ENCODE peak calls at places on chromosomes 2 and 18, in five cellular contexts. T is neuronal stem cell, K is endothelial cell of umbilical vein, H is GM23248, L is H9. V is an unnamed sample.
A peak's percentile ranks its signal among the peaks of the same experiment; 100 is the strongest.

GRCh38 chr2:28355521-28356094 is 37.0 kb upstream of the FOSL2 start:
- DNase-seq in T (no peak), K (peak; percentile 96), H (no peak), L (no peak), V (peak; percentile 62)

GRCh38 chr2:10919776-10920606 is 8.3 kb downstream of the KCNF1 start:
- DNase-seq in T (no peak), K (no peak), H (no peak), L (no peak), V (no peak)

GRCh38 chr18:3015851-3016250 is 2.9 kb upstream of the LPIN2 start:
- DNase-seq in T (no peak), K (peak; percentile 12), H (no peak), L (no peak), V (no peak)

GRCh38 chr2:120817956-120818325 is 82.3 kb downstream of the GLI2 start:
- DNase-seq in T (no peak), K (no peak), H (no peak), L (no peak), V (no peak)

GRCh38 chr18:79792096-79792987 is 5.4 kb upstream of the KCNG2 start:
- DNase-seq in T (no peak), K (no peak), H (no peak), L (no peak), V (no peak)

GRCh38 chr2:216233281-216233995 is 124.3 kb downstream of the XRCC5 start:
- DNase-seq in T (no peak), K (no peak), H (no peak), L (no peak), V (no peak)

GRCh38 chr2:36482576-36483214 is 115.3 kb downstream of the FEZ2 start:
- DNase-seq in T (no peak), K (no peak), H (peak; percentile 32), L (no peak), V (no peak)

GRCh38 chr2:237092920-237093781 is 7.5 kb downstream of the COPS8 start:
- DNase-seq in T (no peak), K (peak; percentile 84), H (peak; percentile 88), L (no peak), V (no peak)

GRCh38 chr2:66574701-66575624 is 140.0 kb downstream of the MEIS1 start:
- DNase-seq in T (peak; percentile 87), K (peak; percentile 81), H (peak; percentile 90), L (peak; percentile 79), V (peak; percentile 41)

GRCh38 chr2:66577331-66578041 is 142.6 kb downstream of the MEIS1 start:
- DNase-seq in T (no peak), K (no peak), H (no peak), L (peak; percentile 68), V (no peak)

GRCh38 chr2:66573866-66574265 is 138.9 kb downstream of the MEIS1 start:
- DNase-seq in T (no peak), K (no peak), H (no peak), L (peak; percentile 62), V (no peak)

GRCh38 chr2:66576381-66577330 is 141.7 kb downstream of the MEIS1 start:
- DNase-seq in T (no peak), K (peak; percentile 46), H (peak; percentile 68), L (peak; percentile 54), V (peak; percentile 29)

DNA sequence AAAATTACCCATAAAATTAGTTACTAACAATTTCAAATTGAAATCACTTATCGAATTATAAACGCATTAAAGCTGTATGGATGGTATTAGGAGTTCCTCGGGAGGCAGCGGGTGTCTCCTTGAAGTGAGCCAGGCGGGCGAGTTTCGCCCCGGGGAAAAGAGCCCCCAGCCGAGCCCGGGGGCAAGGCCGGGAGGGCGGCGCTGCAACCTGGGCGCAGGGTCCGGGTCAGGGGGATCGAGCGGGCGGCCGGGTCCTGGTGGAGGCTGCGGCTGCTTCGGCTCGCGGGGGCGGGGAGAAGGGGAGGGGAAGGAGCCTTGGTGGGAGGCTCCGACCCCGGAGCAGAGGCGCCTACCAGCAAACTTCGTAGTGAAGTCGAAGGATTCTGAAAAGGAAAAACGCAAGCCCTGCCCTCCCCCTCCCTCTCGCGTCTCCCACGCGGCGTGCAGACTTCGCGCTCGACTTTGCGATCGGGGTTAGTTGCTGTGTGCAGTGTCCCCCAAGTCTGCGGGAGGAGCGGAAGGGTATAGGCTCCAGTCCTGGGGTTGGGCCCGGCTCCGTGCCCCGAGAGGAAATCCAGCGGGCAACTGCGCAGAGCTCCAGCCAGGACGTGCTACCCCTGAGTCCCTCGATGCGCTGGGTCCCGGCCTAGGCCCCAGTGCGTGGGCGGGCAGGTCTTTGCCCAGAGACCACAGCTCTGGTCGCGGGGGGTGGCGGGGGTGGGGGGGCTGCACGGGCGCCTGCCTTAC is 140.9 kb downstream of the MEIS1 start:
- DNase-seq in T (peak; percentile 56), K (peak; percentile 26), H (peak; percentile 68), L (peak; percentile 55), V (no peak)
- H2AFZ ChIP-seq in T (peak overlapping the region; percentile 91), K (no peak overlapping the region), H (peak overlapping the region; percentile 75), L (no peak overlapping the region), V (peak overlapping the region; percentile 73)

GRCh38 chr2:27086090-27086721 is 366 bp upstream of the KHK start:
- DNase-seq in T (peak; percentile 95), K (peak; percentile 94), H (peak; percentile 95), L (peak; percentile 96), V (peak; percentile 97)

GRCh38 chr2:27085670-27086089 is 892 bp upstream of the KHK start:
- DNase-seq in T (no peak), K (peak; percentile 78), H (peak; percentile 87), L (peak; percentile 71), V (peak; percentile 39)

GRCh38 chr2:27083410-27084296 is 2.9 kb upstream of the KHK start:
- DNase-seq in T (no peak), K (no peak), H (no peak), L (no peak), V (peak; percentile 31)

GRCh38 chr2:27084297-27085061 is 2.1 kb upstream of the KHK start:
- DNase-seq in T (no peak), K (no peak), H (no peak), L (no peak), V (no peak)

DNA sequence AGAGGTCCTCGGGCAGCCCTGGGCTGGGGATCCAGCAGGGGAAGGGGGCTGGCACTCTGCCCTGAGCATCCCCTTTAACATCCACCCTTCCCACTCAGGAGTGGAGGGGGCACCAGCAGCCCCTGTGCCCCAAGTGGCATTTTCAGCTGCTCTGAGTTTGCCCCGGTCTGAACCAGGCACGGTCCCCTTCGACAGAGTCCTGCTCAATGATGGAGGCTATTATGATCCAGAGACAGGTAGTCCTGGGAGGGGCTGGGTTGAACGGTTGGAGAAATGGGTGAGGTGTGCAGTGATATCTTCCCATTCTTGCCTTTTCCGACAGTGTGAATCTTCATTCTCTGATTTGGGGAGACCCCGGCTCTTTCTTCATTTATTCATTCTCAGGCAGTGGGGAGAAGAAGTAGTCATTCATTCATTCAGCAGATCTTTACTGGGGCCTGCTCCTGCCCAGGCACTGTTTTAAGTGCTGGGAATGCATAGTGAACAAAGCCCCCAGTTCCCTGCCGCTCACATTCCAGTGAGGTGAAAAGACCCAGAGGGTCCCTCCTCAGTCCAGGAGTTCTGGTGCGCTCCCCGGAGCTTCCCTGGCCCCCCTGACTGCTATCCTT is 1.4 kb upstream of the KHK start:
- DNase-seq in T (no peak), K (no peak), H (no peak), L (no peak), V (no peak)
- H2AFZ ChIP-seq in T (peak overlapping the region; percentile 95), K (no peak overlapping the region), H (no peak overlapping the region), L (no peak overlapping the region), V (peak overlapping the region; percentile 100)

GRCh38 chr2:83224591-83224990 is 1234.5 kb downstream of the SUCLG1 start:
- DNase-seq in T (no peak), K (no peak), H (no peak), L (no peak), V (no peak)
- H2AFZ ChIP-seq in T (no peak overlapping the region), K (no peak overlapping the region), H (no peak overlapping the region), L (no peak overlapping the region), V (no peak overlapping the region)

GRCh38 chr2:84719434-84719833 is 161.4 kb downstream of the TRABD2A start:
- DNase-seq in T (no peak), K (no peak), H (no peak), L (no peak), V (no peak)
- H2AFZ ChIP-seq in T (no peak overlapping the region), K (no peak overlapping the region), H (no peak overlapping the region), L (no peak overlapping the region), V (no peak overlapping the region)

GRCh38 chr2:24183369-24184069 is 8.7 kb downstream of the FAM228A start:
- DNase-seq in T (no peak), K (no peak), H (no peak), L (no peak), V (no peak)
- H2AFZ ChIP-seq in T (peak overlapping the region; percentile 2), K (no peak overlapping the region), H (no peak overlapping the region), L (no peak overlapping the region), V (peak overlapping the region; percentile 61)

GRCh38 chr2:46812381-46813024 is 103.1 kb downstream of the MCFD2 start:
- DNase-seq in T (no peak), K (peak; percentile 54), H (peak; percentile 92), L (no peak), V (no peak)
- H2AFZ ChIP-seq in T (peak overlapping the region; percentile 39), K (peak overlapping the region; percentile 31), H (peak overlapping the region; percentile 5), L (no peak overlapping the region), V (no peak overlapping the region)